ENCODE peak calls at places on chromosomes 2 and 18, in six cellular contexts. H is GM23248; O is A673; R is small intestine; B is AG04450; U is CD8-positive, alpha-beta T cell. G is an unnamed sample. For H3K9me3, the result is how much of the 10 kb centered on the place peaks cover.

GRCh38 chr2:127324635-127325034 is 30.7 kb upstream of the ERCC3 start:
- DNase-seq in H (peak), O (peak), R (peak), B (peak), U (no peak), G (peak)

GRCh38 chr2:10447300-10448207 is 573 bp downstream of the ODC1 start:
- DNase-seq in H (peak), O (peak), R (peak), B (no peak), U (peak), G (peak)

GRCh38 chr2:233093721-233094120 is 33.6 kb downstream of the INPP5D start:
- DNase-seq in H (no peak), O (no peak), R (no peak), B (no peak), U (no peak), G (no peak)

GRCh38 chr18:58247363-58247834 is 203.4 kb downstream of the NEDD4L start:
- DNase-seq in H (peak), O (no peak), R (no peak), B (no peak), U (no peak), G (no peak)

GRCh38 chr2:186887107-186888090 is 38.4 kb upstream of the ZSWIM2 start:
- DNase-seq in H (peak), O (peak), R (no peak), B (no peak), U (no peak), G (no peak)

GRCh38 chr2:201406077-201406662 is 45.1 kb downstream of the TRAK2 start:
- DNase-seq in H (peak), O (peak), R (peak), B (peak), U (no peak), G (no peak)

GRCh38 chr2:227655454-227655853 is 11.2 kb upstream of the SCYGR5 start:
- DNase-seq in H (peak), O (peak), R (peak), B (peak), U (no peak), G (peak)

GRCh38 chr2:134206573-134206972 is 47.3 kb upstream of the MGAT5 start:
- DNase-seq in H (peak), O (peak), R (no peak), B (no peak), U (no peak), G (no peak)

GRCh38 chr2:2024751-2025481 is 280.6 kb upstream of the PXDN start:
- DNase-seq in H (no peak), O (no peak), R (peak), B (no peak), U (no peak), G (no peak)
- H3K9me3 ChIP-seq in H (under half), O (under half), R (under half), B (half or more), U (under half), G (under half)

GRCh38 chr2:64000630-64001381 is 18.4 kb downstream of the VPS54 start:
- DNase-seq in H (no peak), O (no peak), R (no peak), B (no peak), U (no peak), G (no peak)
- H3K9me3 ChIP-seq in H (under half), O (under half), R (under half), B (under half), U (under half), G (under half)

GRCh38 chr18:64370036-64370435 is 221.1 kb upstream of the LINC00305 start:
- DNase-seq in H (no peak), O (no peak), R (no peak), B (no peak), U (no peak), G (no peak)
- H3K9me3 ChIP-seq in H (under half), O (under half), R (under half), B (under half), U (under half), G (under half)

GRCh38 chr2:41709702-41710599 is 337.9 kb upstream of the PKDCC start:
- DNase-seq in H (no peak), O (no peak), R (no peak), B (no peak), U (no peak), G (no peak)

GRCh38 chr2:41707790-41708451 is 339.9 kb upstream of the PKDCC start:
- DNase-seq in H (no peak), O (no peak), R (no peak), B (no peak), U (no peak), G (no peak)

GRCh38 chr2:41703123-41703522 is 344.7 kb upstream of the PKDCC start:
- DNase-seq in H (no peak), O (no peak), R (no peak), B (no peak), U (no peak), G (no peak)

GRCh38 chr2:41705634-41706033 is 342.2 kb upstream of the PKDCC start:
- DNase-seq in H (no peak), O (no peak), R (no peak), B (no peak), U (no peak), G (no peak)

GRCh38 chr2:41706261-41706660 is 341.6 kb upstream of the PKDCC start:
- DNase-seq in H (no peak), O (no peak), R (no peak), B (no peak), U (no peak), G (no peak)
- H3K9me3 ChIP-seq in H (under half), O (under half), R (under half), B (under half), U (under half), G (under half)

DNA sequence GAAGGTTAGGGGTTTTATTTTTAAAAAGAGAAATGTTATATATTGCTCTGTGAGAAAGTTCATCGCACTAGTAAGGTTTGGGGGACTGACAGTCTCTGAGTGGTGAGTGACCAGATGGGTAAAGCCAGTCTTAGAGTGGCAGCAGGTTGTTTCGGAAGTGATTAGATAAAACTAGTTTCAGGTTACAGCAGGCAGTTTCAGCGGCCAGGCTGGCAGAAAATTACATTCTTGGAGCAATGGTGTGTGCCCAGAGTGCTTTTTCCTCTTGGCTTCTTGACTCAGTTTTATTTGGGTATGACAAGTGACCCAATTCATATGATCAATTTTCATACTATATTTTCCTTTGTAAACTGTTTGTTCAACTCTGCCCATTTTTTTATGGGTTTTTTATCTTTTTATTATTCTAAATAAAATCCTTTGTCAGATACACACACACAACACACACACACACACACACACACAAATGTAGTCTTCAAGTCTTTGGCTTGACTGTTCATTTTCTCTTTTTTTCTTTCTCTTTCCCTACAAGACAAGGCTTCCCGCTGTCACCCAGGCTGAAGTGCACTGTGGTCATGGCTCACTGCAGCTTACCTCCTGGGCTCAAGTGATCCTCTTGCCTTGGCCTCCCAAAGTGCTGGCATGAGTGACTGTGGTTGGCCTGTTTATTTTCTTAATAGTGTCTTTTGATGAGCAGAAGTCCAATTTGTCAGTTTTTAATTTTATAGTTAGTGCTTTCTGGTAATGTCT is 30.9 kb downstream of the RALBP1 start:
- DNase-seq in H (peak), O (no peak), R (no peak), B (no peak), U (no peak), G (no peak)
- H3K9me3 ChIP-seq in H (under half), O (under half), R (under half), B (under half), U (under half), G (under half)

GRCh38 chr2:229041691-229042090 is 229.4 kb downstream of the PID1 start:
- DNase-seq in H (no peak), O (no peak), R (no peak), B (no peak), U (no peak), G (no peak)
- H3K9me3 ChIP-seq in H (under half), O (under half), R (under half), B (under half), U (under half), G (under half)

DNA sequence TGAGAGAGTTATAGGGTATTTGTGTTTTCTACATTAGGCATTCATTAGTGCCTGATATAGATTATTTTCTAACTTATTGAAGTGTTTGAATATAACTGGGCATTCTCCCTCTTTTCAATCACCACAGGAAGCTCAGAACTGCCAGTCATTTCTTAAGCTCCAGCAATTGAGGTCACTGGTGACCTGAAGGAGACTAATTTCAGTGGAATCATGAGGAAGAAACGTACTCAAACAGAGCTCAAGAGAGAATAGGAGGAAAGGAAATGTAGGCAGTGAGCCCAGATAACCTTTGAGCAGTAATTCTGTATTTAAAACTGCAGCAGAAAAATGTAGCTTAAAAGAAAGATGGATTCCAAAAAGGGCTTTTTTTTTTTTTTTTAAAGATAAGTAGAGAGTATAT is 1035.5 kb downstream of the SOCS6 start:
- DNase-seq in H (no peak), O (no peak), R (no peak), B (no peak), U (no peak), G (no peak)
- H3K9me3 ChIP-seq in H (under half), O (under half), R (under half), B (under half), U (under half), G (under half)